ENCODE peak calls at places on chromosomes 12 and 14, in ten cellular contexts. R is A549, S is cardiac fibroblast, E is WERI-Rb-1, O is HL-60, K is mammary epithelial cell, T is lower leg skin, I is brain microvascular endothelial cell, X is GM12865, L is LNCaP clone FGC. C is an unnamed sample.

GRCh38 chr12:124562018-124562795 is 5.2 kb downstream of the NCOR2 start:
- DNase-seq in S (no peak), O (no peak), T (no peak), L (no peak), K (no peak), I (no peak), E (no peak), R (no peak), X (no peak), C (no peak)

GRCh38 chr12:81573228-81573627 is 185.9 kb downstream of the PPFIA2 start:
- DNase-seq in L (no peak), X (no peak), R (no peak), S (peak; percentile 3), I (peak; percentile 1), K (no peak), T (no peak), O (no peak), E (no peak), C (no peak)

GRCh38 chr12:108939594-108939993 is 59.7 kb downstream of the DAO start:
- DNase-seq in O (no peak), T (no peak), L (peak; percentile 26), R (no peak), S (peak; percentile 20), K (peak; percentile 37), I (peak; percentile 26), E (peak; percentile 15), X (peak; percentile 56), C (peak; percentile 36)

GRCh38 chr12:102116392-102116791 is 3.5 kb downstream of the NUP37 start:
- DNase-seq in X (no peak), L (no peak), O (no peak), T (no peak), E (no peak), I (no peak), R (no peak), S (no peak), K (no peak), C (no peak)

GRCh38 chr12:1044697-1045096 is 53.7 kb downstream of the ERC1 start:
- DNase-seq in L (no peak), X (no peak), R (peak; percentile 8), I (no peak), S (peak; percentile 29), O (no peak), E (no peak), T (no peak), K (peak; percentile 32), C (no peak)

GRCh38 chr14:94480809-94481208 is 4.8 kb upstream of the SERPINA9 start:
- DNase-seq in T (no peak), E (no peak), X (no peak), K (no peak), I (no peak), R (no peak), L (no peak), S (no peak), O (no peak), C (no peak)

GRCh38 chr14:38616959-38617358 is 361.1 kb upstream of the CLEC14A start:
- DNase-seq in X (no peak), T (no peak), L (no peak), E (no peak), R (no peak), S (peak; percentile 1), O (no peak), I (no peak), K (no peak), C (no peak)

GRCh38 chr12:124451637-124452243 is 115.7 kb downstream of the NCOR2 start:
- DNase-seq in X (no peak), L (no peak), T (no peak), K (no peak), O (no peak), E (no peak), I (no peak), S (no peak), R (no peak), C (no peak)

GRCh38 chr12:8969861-8970411 is 19.4 kb upstream of the KLRG1 start:
- DNase-seq in X (no peak), T (no peak), I (no peak), L (no peak), O (no peak), K (no peak), R (no peak), S (no peak), E (no peak), C (no peak)

DNA sequence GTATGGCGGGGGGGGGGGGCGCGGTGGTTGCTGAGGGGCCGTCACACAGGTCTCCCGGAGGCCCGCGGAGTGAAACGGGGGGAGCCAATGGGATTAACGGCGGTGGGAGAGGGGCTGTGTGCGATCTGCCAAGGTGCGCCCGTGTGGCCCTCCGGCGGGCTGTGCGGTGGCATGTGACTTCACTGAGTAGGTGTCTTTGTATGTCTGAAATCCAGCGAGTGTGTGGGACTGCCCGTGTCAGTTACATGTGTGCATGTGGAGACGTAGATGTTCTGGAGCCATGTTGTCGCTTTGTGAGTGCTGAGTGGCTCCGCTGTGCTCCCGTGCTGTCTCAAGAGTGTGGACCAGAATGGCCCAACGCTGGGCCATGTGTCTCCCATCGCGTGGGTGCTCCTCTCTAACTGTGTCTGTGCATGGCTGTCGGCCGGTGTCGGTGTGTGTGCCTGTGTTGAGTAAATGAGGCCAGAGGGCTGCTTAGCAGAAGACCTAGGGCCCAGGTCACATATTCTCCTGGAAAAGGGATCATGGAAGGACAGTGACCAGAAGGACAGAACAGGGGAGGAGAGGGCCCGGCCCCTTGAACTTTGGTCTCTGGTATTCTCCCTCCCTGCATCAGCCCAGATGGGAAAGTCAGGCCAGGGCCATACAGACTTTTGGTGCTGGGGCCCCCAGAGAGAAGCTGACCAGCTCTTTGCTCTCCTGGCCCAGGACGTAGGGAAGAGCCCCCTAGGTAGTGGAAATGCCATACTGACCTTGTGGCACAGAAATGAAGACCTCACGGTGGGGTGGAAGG is 1.6 kb downstream of the PTMS start:
- DNase-seq in L (no peak), T (no peak), X (no peak), O (no peak), E (peak; percentile 44), I (no peak), K (peak; percentile 19), R (no peak), S (peak; percentile 18), C (no peak)
- TF ChIP-seq CTCF in L (no peak), T (no peak), X (no peak), O (no peak), E (no peak), I (no peak), K (no peak), R (no peak), S (no peak), C (no peak)

GRCh38 chr12:64177001-64177400 is 45.1 kb downstream of the KICS2 start:
- DNase-seq in O (no peak), T (no peak), R (no peak), L (no peak), E (no peak), I (no peak), S (no peak), X (no peak), K (no peak), C (no peak)

GRCh38 chr12:64184216-64184615 is 37.9 kb downstream of the KICS2 start:
- DNase-seq in E (no peak), S (no peak), I (no peak), T (no peak), K (no peak), L (no peak), X (no peak), O (no peak), R (no peak), C (no peak)

GRCh38 chr12:64178122-64178521 is 44.0 kb downstream of the KICS2 start:
- DNase-seq in L (no peak), O (no peak), K (peak; percentile 53), I (peak; percentile 74), X (no peak), S (peak; percentile 81), T (no peak), E (no peak), R (no peak), C (no peak)

GRCh38 chr12:64180951-64181350 is 41.1 kb downstream of the KICS2 start:
- DNase-seq in K (peak; percentile 17), T (no peak), L (peak; percentile 6), X (no peak), R (no peak), S (peak; percentile 78), I (peak; percentile 60), E (no peak), O (no peak), C (no peak)

DNA sequence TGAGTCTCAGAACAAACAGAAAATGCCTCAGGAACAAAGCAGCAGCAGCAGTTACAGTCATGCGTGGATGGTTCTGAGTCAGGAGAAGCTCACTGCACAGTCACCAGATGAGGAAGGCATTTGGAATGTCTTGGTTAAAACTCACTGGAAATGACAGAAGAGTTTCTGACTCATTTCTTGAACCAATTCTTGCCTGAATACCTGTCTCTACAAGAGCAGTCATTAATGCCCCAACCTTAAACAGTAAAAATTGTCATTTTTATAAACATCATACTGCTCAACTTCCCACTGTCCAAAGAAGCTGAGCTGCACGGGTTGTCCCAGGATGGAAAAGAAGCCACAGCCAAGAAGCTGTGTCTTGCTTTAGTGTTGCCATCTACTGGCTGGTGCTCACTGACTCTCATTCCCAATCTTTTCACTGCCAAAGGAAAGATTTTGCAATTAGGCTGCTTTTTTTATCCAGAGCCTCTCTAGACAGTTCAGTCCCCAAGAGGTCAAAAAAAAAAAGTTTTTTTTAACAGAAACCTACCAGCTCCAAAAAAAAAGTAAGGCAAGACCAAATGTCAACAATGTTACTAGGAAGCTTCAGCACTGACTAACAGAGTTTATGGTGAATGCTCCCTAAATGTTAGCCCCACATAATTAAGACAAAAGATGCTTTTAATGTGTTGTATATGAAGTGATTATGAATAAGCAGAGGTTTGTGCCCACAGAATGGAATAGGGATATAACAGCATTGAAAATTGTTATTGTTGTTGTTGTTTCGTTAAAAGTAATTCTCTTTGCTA is 40.4 kb downstream of the KICS2 start:
- DNase-seq in S (peak; percentile 92), T (no peak), K (peak; percentile 98), X (peak; percentile 10), I (peak; percentile 95), E (peak; percentile 43), L (peak; percentile 39), O (no peak), R (peak; percentile 69), C (no peak)
- TF ChIP-seq CTCF in S (peak; percentile 47), T (no peak), K (peak; percentile 59), X (peak; percentile 6), I (peak; percentile 72), E (peak; percentile 82), L (peak; percentile 90), O (peak; percentile 9), R (peak; percentile 74), C (no peak)

GRCh38 chr12:52083638-52083996 is 4.1 kb downstream of the SMIM41 start:
- DNase-seq in L (no peak), O (no peak), K (no peak), S (no peak), T (no peak), R (no peak), X (no peak), I (no peak), E (no peak), C (no peak)
- TF ChIP-seq CTCF in L (no peak), O (no peak), K (no peak), S (no peak), T (no peak), R (no peak), X (no peak), I (no peak), E (no peak), C (no peak)

DNA sequence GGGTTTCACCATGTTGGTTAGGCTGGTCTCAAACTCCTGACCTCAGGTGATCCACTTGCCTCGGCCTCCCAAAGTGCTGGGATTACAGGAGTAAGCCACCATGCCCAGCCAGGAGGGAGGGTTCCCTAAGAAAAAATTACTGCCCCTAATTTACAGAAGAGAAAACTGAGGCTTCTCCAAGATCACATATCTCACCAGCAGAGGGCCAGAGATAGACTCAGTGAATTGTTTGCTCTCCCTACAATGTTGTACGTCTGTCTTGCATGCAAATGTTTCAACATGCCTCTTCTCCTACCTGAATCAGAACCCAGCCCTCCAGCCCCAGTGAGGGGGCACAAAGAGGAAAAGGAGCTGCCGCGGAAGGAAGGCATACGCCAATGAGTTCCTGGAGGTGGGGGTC is 48.3 kb upstream of the TMEM263 start:
- DNase-seq in K (no peak), R (no peak), S (no peak), X (peak; percentile 52), I (no peak), E (no peak), T (no peak), L (no peak), O (no peak), C (no peak)
- TF ChIP-seq CTCF in K (no peak), R (no peak), S (no peak), X (peak; percentile 52), I (peak; percentile 10), E (no peak), T (no peak), L (peak; percentile 26), O (no peak), C (no peak)

C was measured in GM13976.